ENCODE peak calls at places on chromosomes 12 and 14, in nine cellular contexts. I is thoracic aorta, R is bronchial epithelial cell, Z is RWPE2, M is left ventricle myocardium inferior, J is fibroblast of villous mesenchyme, E is right atrium auricular region, G is DND-41, O is heart left ventricle. N is an unnamed sample.

GRCh38 chr14:38828183-38828877 is 274.7 kb downstream of the SEC23A start:
- DNase-seq in I (no peak), R (no peak), Z (no peak), M (no peak), J (no peak), E (no peak), G (no peak), O (no peak), N (no peak)

GRCh38 chr14:30035361-30035760 is 107.7 kb upstream of the PRKD1 start:
- DNase-seq in I (no peak), R (no peak), Z (no peak), M (no peak), J (no peak), E (no peak), G (no peak), O (no peak), N (no peak)

GRCh38 chr14:61498303-61498702 is 176.9 kb downstream of the PRKCH start:
- DNase-seq in I (no peak), R (no peak), Z (no peak), M (no peak), J (no peak), E (no peak), G (no peak), O (no peak), N (peak; percentile 63)

GRCh38 chr14:104293851-104294627 is 155.7 kb downstream of the KIF26A start:
- DNase-seq in I (no peak), R (no peak), Z (peak; percentile 57), M (peak; percentile 4), J (no peak), E (no peak), G (no peak), O (no peak), N (no peak)

GRCh38 chr14:73180385-73180805 is 44.1 kb downstream of the PSEN1 start:
- DNase-seq in I (no peak), R (peak; percentile 92), Z (no peak), M (no peak), J (peak; percentile 95), E (no peak), G (no peak), O (no peak), N (peak; percentile 89)

GRCh38 chr14:64937176-64937820 is 5.2 kb downstream of the GPX2 start:
- DNase-seq in I (no peak), R (no peak), Z (no peak), M (peak; percentile 29), J (no peak), E (no peak), G (no peak), O (no peak), N (peak; percentile 51)

GRCh38 chr12:39341179-39341578 is 101.7 kb downstream of the KIF21A start:
- DNase-seq in I (no peak), R (no peak), Z (no peak), M (no peak), J (no peak), E (no peak), G (no peak), O (no peak), N (no peak)

GRCh38 chr14:76768671-76769500 is 7.6 kb downstream of the VASH1 start:
- DNase-seq in I (no peak), R (no peak), Z (peak; percentile 48), M (no peak), J (no peak), E (peak; percentile 56), G (no peak), O (no peak), N (no peak)

GRCh38 chr12:11755311-11755930 is 105.9 kb downstream of the ETV6 start:
- DNase-seq in I (no peak), R (no peak), Z (no peak), M (no peak), J (peak; percentile 47), E (no peak), G (no peak), O (no peak), N (peak; percentile 41)

GRCh38 chr14:77791225-77791600 is 8.7 kb upstream of the ADCK1 start:
- DNase-seq in I (no peak), R (peak; percentile 22), Z (no peak), M (no peak), J (no peak), E (no peak), G (no peak), O (no peak), N (no peak)

GRCh38 chr12:106493531-106493930 is 89.3 kb upstream of the RFX4 start:
- DNase-seq in I (no peak), R (no peak), Z (no peak), M (no peak), J (no peak), E (no peak), G (no peak), O (no peak), N (no peak)

GRCh38 chr14:93019367-93019843 is 96.3 kb downstream of the ITPK1 start:
- DNase-seq in I (no peak), R (no peak), Z (no peak), M (no peak), J (no peak), E (no peak), G (no peak), O (no peak), N (no peak)

GRCh38 chr12:103745962-103746361 is 95.1 kb downstream of the NT5DC3 start:
- DNase-seq in I (no peak), R (no peak), Z (no peak), M (no peak), J (no peak), E (no peak), G (no peak), O (no peak), N (no peak)

GRCh38 chr14:51382506-51382905 is 142.5 kb downstream of the TMX1 start:
- DNase-seq in I (no peak), R (peak; percentile 100), Z (peak; percentile 95), M (no peak), J (no peak), E (no peak), G (no peak), O (no peak), N (no peak)

GRCh38 chr12:123602651-123603195 is 824 bp downstream of the DDX55 start:
- DNase-seq in I (no peak), R (no peak), Z (no peak), M (no peak), J (peak; percentile 33), E (no peak), G (peak; percentile 24), O (no peak), N (peak; percentile 22)

GRCh38 chr12:4908694-4909396 is 860 bp upstream of the KCNA1 start:
- DNase-seq in I (no peak), R (no peak), Z (no peak), M (no peak), J (no peak), E (no peak), G (no peak), O (no peak), N (no peak)

GRCh38 chr12:57226588-57227314 is 2.8 kb upstream of the SHMT2 start:
- DNase-seq in I (no peak), R (no peak), Z (no peak), M (no peak), J (no peak), E (no peak), G (no peak), O (no peak), N (no peak)
- H3K4me3 ChIP-seq in I (peak overlapping the region; percentile 47), R (no peak overlapping the region), Z (no peak overlapping the region), M (peak overlapping the region; percentile 45), J (peak overlapping the region; percentile 12), E (peak overlapping the region; percentile 32), G (no peak overlapping the region), O (peak overlapping the region; percentile 26), N (no peak overlapping the region)

GRCh38 chr14:88040141-88040540 is 35.2 kb downstream of the GPR65 start:
- DNase-seq in I (no peak), R (no peak), Z (no peak), M (no peak), J (no peak), E (no peak), G (no peak), O (no peak), N (no peak)

GRCh38 chr14:88032373-88032772 is 27.4 kb downstream of the GPR65 start:
- DNase-seq in I (no peak), R (no peak), Z (no peak), M (no peak), J (no peak), E (no peak), G (no peak), O (no peak), N (no peak)

GRCh38 chr14:88037270-88037669 is 32.3 kb downstream of the GPR65 start:
- DNase-seq in I (no peak), R (no peak), Z (no peak), M (no peak), J (no peak), E (no peak), G (no peak), O (no peak), N (no peak)

GRCh38 chr14:88039197-88039596 is 34.3 kb downstream of the GPR65 start:
- DNase-seq in I (no peak), R (no peak), Z (no peak), M (no peak), J (no peak), E (no peak), G (no peak), O (no peak), N (no peak)

DNA sequence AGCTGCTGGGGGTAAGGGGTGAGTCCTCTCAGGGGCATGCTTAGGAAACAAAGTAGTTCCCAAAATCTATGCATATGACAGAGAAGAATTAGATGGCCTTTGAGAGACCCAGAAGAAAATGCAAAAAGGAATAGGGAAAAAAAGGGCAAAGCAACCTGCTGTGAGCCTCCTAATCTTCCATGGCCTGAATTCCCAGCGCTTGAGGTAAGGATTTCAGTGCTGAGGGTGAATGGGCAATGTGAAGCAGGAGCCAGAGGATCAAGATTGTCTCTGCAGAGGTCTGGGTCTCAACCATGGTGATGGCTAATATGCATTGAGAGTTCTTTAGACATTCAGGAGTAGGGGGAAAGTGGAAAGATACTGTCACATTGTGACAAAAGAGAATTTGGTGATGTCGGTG is 31.5 kb downstream of the GPR65 start:
- DNase-seq in I (no peak), R (no peak), Z (no peak), M (no peak), J (no peak), E (no peak), G (no peak), O (no peak), N (no peak)
- TF ChIP-seq CTCF in I (no peak), R (no peak), Z (no peak), M (no peak), J (no peak), E (no peak), G (no peak), O (no peak), N (no peak)

DNA sequence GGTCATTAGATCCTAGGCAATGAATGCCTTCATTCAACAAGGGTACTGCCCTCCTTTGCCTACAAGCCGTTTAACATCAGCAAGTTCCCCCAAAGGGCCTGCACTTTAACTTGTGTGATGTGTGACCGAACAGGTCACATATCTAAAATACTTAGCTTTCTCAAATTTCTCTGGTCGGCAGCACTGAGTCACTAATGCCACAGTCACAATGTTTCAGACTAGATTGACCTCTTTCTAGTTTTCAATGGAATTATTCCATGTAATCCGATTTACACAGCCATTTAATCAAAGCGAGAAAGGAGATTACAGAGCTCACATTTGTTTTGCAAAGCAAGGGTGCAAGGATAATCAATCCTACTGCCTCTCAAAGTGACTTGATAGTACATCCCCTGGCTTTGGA is 2.0 kb downstream of the KITLG start:
- DNase-seq in I (no peak), R (peak; percentile 36), Z (no peak), M (no peak), J (no peak), E (no peak), G (no peak), O (no peak), N (peak; percentile 47)
- H3K4me3 ChIP-seq in I (peak overlapping the region; percentile 88), R (peak overlapping the region; percentile 48), Z (no peak overlapping the region), M (peak overlapping the region; percentile 82), J (peak overlapping the region; percentile 66), E (peak overlapping the region; percentile 65), G (no peak overlapping the region), O (peak overlapping the region; percentile 81), N (peak overlapping the region; percentile 77)

GRCh38 chr12:26298785-26299621 is 103.6 kb downstream of the SSPN start:
- DNase-seq in I (no peak), R (peak; percentile 91), Z (no peak), M (no peak), J (peak; percentile 86), E (no peak), G (no peak), O (no peak), N (peak; percentile 86)
- TF ChIP-seq CTCF in I (peak; percentile 53), R (peak; percentile 27), Z (no peak), M (peak; percentile 25), J (peak; percentile 44), E (no peak), G (no peak), O (no peak), N (peak; percentile 53)

N was measured in cardiac fibroblast.